ENCODE peak calls at places on chromosomes 6 and 20, in eight cellular contexts. F is SK-N-SH, Z is fibroblast of lung, Q is GM23248, M is neural progenitor cell, S is endodermal cell, G is neuronal stem cell, H is IMR-90. Y is an unnamed sample.

GRCh38 chr6:100062621-100063020 is 68.6 kb upstream of the MCHR2 start:
- DNase-seq in F (no peak), Z (no peak), Q (no peak), M (no peak), S (no peak), G (no peak), H (no peak), Y (no peak)

GRCh38 chr6:12749531-12750379 is 33.2 kb downstream of the PHACTR1 start:
- DNase-seq in F (peak; percentile 89), Z (peak; percentile 10), Q (peak; percentile 10), M (peak; percentile 71), S (peak; percentile 91), G (peak; percentile 43), H (no peak), Y (no peak)

GRCh38 chr6:43705996-43706395 is 18.4 kb upstream of the MRPS18A start:
- DNase-seq in F (no peak), Z (peak; percentile 24), Q (peak; percentile 42), M (no peak), S (no peak), G (no peak), H (peak; percentile 58), Y (no peak)

GRCh38 chr6:48476257-48476656 is 365.3 kb upstream of the PTCHD4 start:
- DNase-seq in F (no peak), Z (peak; percentile 13), Q (peak; percentile 2), M (peak; percentile 52), S (peak; percentile 72), G (peak; percentile 6), H (peak; percentile 30), Y (no peak)

GRCh38 chr6:106476326-106477105 is 116.0 kb downstream of the CRYBG1 start:
- DNase-seq in F (no peak), Z (peak; percentile 90), Q (peak; percentile 77), M (no peak), S (no peak), G (no peak), H (peak; percentile 42), Y (no peak)

GRCh38 chr20:46179811-46180326 is 61.8 kb downstream of the CD40 start:
- DNase-seq in F (no peak), Z (no peak), Q (no peak), M (no peak), S (no peak), G (no peak), H (no peak), Y (no peak)

GRCh38 chr6:44661221-44661609 is 273.7 kb downstream of the CDC5L start:
- DNase-seq in F (no peak), Z (peak; percentile 95), Q (peak; percentile 83), M (no peak), S (no peak), G (no peak), H (no peak), Y (no peak)

GRCh38 chr6:149060985-149061760 is 256.3 kb upstream of the TAB2 start:
- DNase-seq in F (peak; percentile 43), Z (peak; percentile 82), Q (no peak), M (no peak), S (no peak), G (no peak), H (peak; percentile 70), Y (no peak)

GRCh38 chr20:43409041-43409913 is 48.4 kb upstream of the SRSF6 start:
- DNase-seq in F (peak; percentile 39), Z (peak; percentile 17), Q (peak; percentile 70), M (peak; percentile 68), S (peak; percentile 78), G (peak; percentile 38), H (peak; percentile 52), Y (peak; percentile 25)

GRCh38 chr6:33632603-33633039 is 11.5 kb downstream of the ITPR3 start:
- DNase-seq in F (peak; percentile 80), Z (peak; percentile 29), Q (peak; percentile 69), M (peak; percentile 87), S (peak; percentile 97), G (no peak), H (no peak), Y (peak; percentile 82)

GRCh38 chr6:107977283-107977682 is 19.3 kb upstream of the SEC63 start:
- DNase-seq in F (peak; percentile 42), Z (peak; percentile 21), Q (peak; percentile 57), M (peak; percentile 30), S (no peak), G (no peak), H (peak; percentile 39), Y (no peak)

DNA sequence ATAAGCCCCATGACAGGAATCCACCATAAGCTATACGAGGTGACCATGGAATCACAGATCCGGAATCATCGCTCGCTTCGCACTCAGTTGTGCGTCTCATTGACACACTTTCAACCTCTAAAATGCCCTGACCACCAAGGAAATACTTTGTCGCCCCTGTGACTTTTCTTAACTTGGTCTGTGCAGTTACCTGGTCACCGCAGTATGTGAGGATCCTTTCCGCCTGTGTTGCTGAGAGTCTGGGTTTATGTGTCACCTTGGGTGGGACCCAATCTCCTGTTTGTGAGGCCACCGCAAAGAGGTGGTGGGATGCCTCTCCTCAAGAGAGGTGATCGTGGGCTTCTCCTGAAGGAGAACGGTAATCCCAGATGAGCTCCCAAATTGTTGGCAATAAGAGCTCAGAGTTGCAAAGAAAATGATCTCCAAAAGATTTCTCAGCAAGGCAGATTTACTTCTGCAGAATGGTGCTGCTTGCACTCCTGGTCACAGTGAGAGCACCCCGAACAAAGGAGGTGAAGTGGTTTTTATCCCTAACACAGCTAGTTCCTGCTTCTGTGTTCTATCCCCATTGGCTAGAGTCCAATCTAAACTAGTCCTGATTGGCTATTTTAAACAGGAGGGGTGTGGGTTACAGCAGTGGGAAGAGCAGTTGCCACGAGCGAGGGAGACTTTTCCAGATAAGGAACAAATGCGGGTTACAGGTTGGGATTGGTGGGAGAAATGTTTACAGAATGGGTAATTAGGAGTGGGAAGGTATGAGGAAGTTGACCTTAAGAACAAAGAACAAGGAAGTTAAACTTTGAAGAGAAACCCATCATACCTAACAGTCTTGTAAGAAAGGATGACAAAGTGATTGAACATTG is 9.1 kb upstream of the ZNFX1 start:
- DNase-seq in F (no peak), Z (peak; percentile 76), Q (peak; percentile 38), M (peak; percentile 30), S (peak; percentile 59), G (no peak), H (peak; percentile 36), Y (peak; percentile 31)
- H3K9ac ChIP-seq in F (no peak overlapping the region), Z (no peak overlapping the region), Q (no peak overlapping the region), M (no peak overlapping the region), S (peak overlapping the region; percentile 99), G (no peak overlapping the region), H (no peak overlapping the region), Y (peak overlapping the region; percentile 35)

DNA sequence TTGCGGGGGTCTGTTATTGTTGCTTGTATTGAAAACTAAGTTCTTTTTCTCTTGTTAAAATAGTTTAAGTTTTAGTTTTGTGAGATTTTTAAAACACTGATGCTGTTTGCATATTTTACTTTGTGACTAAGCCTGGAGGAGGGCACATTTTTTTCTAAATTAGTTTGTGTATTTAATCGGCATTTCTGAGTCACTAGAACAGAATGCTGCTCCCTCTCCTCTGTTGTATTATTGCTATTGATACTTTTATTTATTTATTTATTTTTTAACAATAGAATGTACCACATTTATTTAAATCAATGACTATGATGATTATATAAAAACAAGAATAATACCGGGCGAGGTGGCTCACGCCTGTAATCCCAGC is 5.1 kb upstream of the FAM50B start:
- DNase-seq in F (no peak), Z (peak; percentile 84), Q (peak; percentile 86), M (no peak), S (no peak), G (no peak), H (peak; percentile 82), Y (no peak)
- H3K9ac ChIP-seq in F (peak overlapping the region; percentile 55), Z (no peak overlapping the region), Q (peak overlapping the region; percentile 42), M (no peak overlapping the region), S (no peak overlapping the region), G (no peak overlapping the region), H (peak overlapping the region; percentile 63), Y (no peak overlapping the region)

GRCh38 chr6:129368076-129368475 is 341.9 kb downstream of the ARHGAP18 start:
- DNase-seq in F (no peak), Z (no peak), Q (no peak), M (no peak), S (no peak), G (no peak), H (no peak), Y (no peak)

GRCh38 chr6:129368970-129369369 is 341.0 kb downstream of the ARHGAP18 start:
- DNase-seq in F (no peak), Z (peak; percentile 11), Q (no peak), M (no peak), S (no peak), G (no peak), H (no peak), Y (no peak)

GRCh38 chr6:129364767-129365166 is 345.2 kb downstream of the ARHGAP18 start:
- DNase-seq in F (no peak), Z (no peak), Q (no peak), M (no peak), S (no peak), G (no peak), H (no peak), Y (no peak)

GRCh38 chr6:129370268-129370916 is 339.6 kb downstream of the ARHGAP18 start:
- DNase-seq in F (peak; percentile 24), Z (peak; percentile 36), Q (peak; percentile 68), M (peak; percentile 63), S (peak; percentile 78), G (peak; percentile 29), H (peak; percentile 57), Y (peak; percentile 9)

DNA sequence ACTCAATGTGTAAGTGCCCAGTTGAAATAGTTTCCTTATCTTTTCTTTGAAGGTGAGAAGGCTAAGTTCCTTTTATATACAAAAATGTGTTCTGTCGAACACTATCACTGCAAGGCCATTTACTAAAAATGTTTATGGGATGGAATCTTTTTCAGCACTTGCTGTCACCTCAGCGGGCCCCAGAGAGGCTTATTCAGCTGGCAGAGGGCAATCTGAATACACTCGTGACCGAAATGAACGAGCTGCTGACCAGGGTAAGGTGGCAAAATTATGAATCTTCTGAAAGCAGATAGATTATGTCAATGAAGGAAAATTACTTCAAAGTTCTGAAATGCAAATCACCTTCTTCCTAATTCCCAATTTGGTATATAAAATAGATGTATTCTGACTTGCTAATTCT is 340.2 kb downstream of the ARHGAP18 start:
- DNase-seq in F (no peak), Z (no peak), Q (peak; percentile 4), M (no peak), S (no peak), G (no peak), H (no peak), Y (no peak)
- H3K9ac ChIP-seq in F (no peak overlapping the region), Z (no peak overlapping the region), Q (no peak overlapping the region), M (no peak overlapping the region), S (no peak overlapping the region), G (no peak overlapping the region), H (no peak overlapping the region), Y (no peak overlapping the region)

GRCh38 chr6:122612838-122613237 is 2.6 kb downstream of the PKIB start:
- DNase-seq in F (no peak), Z (no peak), Q (no peak), M (no peak), S (no peak), G (no peak), H (no peak), Y (no peak)

GRCh38 chr6:122614303-122614702 is 4.1 kb downstream of the PKIB start:
- DNase-seq in F (no peak), Z (no peak), Q (no peak), M (no peak), S (no peak), G (no peak), H (no peak), Y (no peak)

GRCh38 chr6:122615409-122615808 is 5.2 kb downstream of the PKIB start:
- DNase-seq in F (no peak), Z (no peak), Q (no peak), M (no peak), S (no peak), G (no peak), H (no peak), Y (no peak)

GRCh38 chr6:122610690-122611455 is 668 bp downstream of the PKIB start:
- DNase-seq in F (peak; percentile 46), Z (peak; percentile 56), Q (peak; percentile 29), M (peak; percentile 26), S (peak; percentile 64), G (peak; percentile 45), H (no peak), Y (no peak)

GRCh38 chr6:122609881-122610689 is at the start of gene PKIB:
- DNase-seq in F (peak; percentile 84), Z (peak; percentile 83), Q (peak; percentile 86), M (peak; percentile 85), S (peak; percentile 86), G (peak; percentile 77), H (peak; percentile 51), Y (peak; percentile 22)
- H3K9ac ChIP-seq in F (no peak within 1 kb of the TSS), Z (peak within 1 kb of the TSS; percentile 20), Q (peak within 1 kb of the TSS; percentile 26), M (no peak within 1 kb of the TSS), S (peak within 1 kb of the TSS; percentile 42), G (peak within 1 kb of the TSS; percentile 86), H (peak within 1 kb of the TSS; percentile 51), Y (peak within 1 kb of the TSS; percentile 82)

Y was measured in K562.